ENCODE peak calls at places on chromosome X, in five cellular contexts. One of them, this sample, is unnamed.

GRCh38 chrX:119391279-119391678 is 7.9 kb upstream of the SLC25A43 start:
- DNase-seq in heart left ventricle: no peak
- DNase-seq in MM.1S: peak
- DNase-seq in psoas muscle: no peak
- DNase-seq in GM06990: no peak
- DNase-seq in this sample: peak

GRCh38 chrX:19176901-19177630 is 54.8 kb upstream of the ADGRG2 start:
- DNase-seq in heart left ventricle: no peak
- DNase-seq in MM.1S: no peak
- DNase-seq in psoas muscle: no peak
- DNase-seq in GM06990: no peak
- DNase-seq in this sample: no peak

GRCh38 chrX:81336455-81337144 is 134.7 kb downstream of the SH3BGRL start:
- DNase-seq in heart left ventricle: no peak
- DNase-seq in MM.1S: no peak
- DNase-seq in psoas muscle: no peak
- DNase-seq in GM06990: no peak
- DNase-seq in this sample: no peak

GRCh38 chrX:16892504-16893362 is 22.6 kb upstream of the RBBP7 start:
- DNase-seq in heart left ventricle: peak
- DNase-seq in MM.1S: peak
- DNase-seq in psoas muscle: peak
- DNase-seq in GM06990: peak
- DNase-seq in this sample: peak

GRCh38 chrX:71096702-71097032 is 1.0 kb downstream of the FOXO4 start:
- DNase-seq in heart left ventricle: no peak
- DNase-seq in MM.1S: no peak
- DNase-seq in psoas muscle: no peak
- DNase-seq in GM06990: no peak
- DNase-seq in this sample: no peak

GRCh38 chrX:134171661-134172587 is 65.1 kb upstream of the CCDC160 start:
- DNase-seq in heart left ventricle: peak
- DNase-seq in MM.1S: no peak
- DNase-seq in psoas muscle: peak
- DNase-seq in GM06990: no peak
- DNase-seq in this sample: no peak

GRCh38 chrX:34656842-34657780 is at the start of gene TMEM47:
- DNase-seq in heart left ventricle: peak
- DNase-seq in MM.1S: no peak
- DNase-seq in psoas muscle: peak
- DNase-seq in GM06990: no peak
- DNase-seq in this sample: no peak

GRCh38 chrX:155048997-155049619 is 21.8 kb downstream of the CMC4 start:
- DNase-seq in heart left ventricle: peak
- DNase-seq in MM.1S: no peak
- DNase-seq in psoas muscle: peak
- DNase-seq in GM06990: no peak
- DNase-seq in this sample: peak

GRCh38 chrX:153456161-153456560 is 10.3 kb upstream of the TREX2 start:
- DNase-seq in heart left ventricle: no peak
- DNase-seq in MM.1S: no peak
- DNase-seq in psoas muscle: peak
- DNase-seq in GM06990: no peak
- DNase-seq in this sample: no peak

GRCh38 chrX:80293354-80293753 is 126.9 kb upstream of the TENT5D start:
- DNase-seq in heart left ventricle: no peak
- DNase-seq in MM.1S: no peak
- DNase-seq in psoas muscle: no peak
- DNase-seq in GM06990: no peak
- DNase-seq in this sample: no peak

GRCh38 chrX:6679988-6680387 is 145.1 kb upstream of the VCX3A start:
- DNase-seq in heart left ventricle: no peak
- DNase-seq in MM.1S: no peak
- DNase-seq in psoas muscle: no peak
- DNase-seq in GM06990: no peak
- DNase-seq in this sample: no peak
- H3K4me3 ChIP-seq in heart left ventricle: no peak
- H3K4me3 ChIP-seq in MM.1S: no peak
- H3K4me3 ChIP-seq in psoas muscle: no peak
- H3K4me3 ChIP-seq in GM06990: no peak
- H3K4me3 ChIP-seq in this sample: no peak

GRCh38 chrX:15107367-15107988 is 162.4 kb downstream of the ASB9 start:
- DNase-seq in heart left ventricle: no peak
- DNase-seq in MM.1S: no peak
- DNase-seq in psoas muscle: no peak
- DNase-seq in GM06990: no peak
- DNase-seq in this sample: peak
- TF ChIP-seq CTCF in heart left ventricle: no peak
- TF ChIP-seq CTCF in MM.1S: peak
- TF ChIP-seq CTCF in psoas muscle: no peak
- TF ChIP-seq CTCF in GM06990: peak
- TF ChIP-seq CTCF in this sample: no peak

DNA sequence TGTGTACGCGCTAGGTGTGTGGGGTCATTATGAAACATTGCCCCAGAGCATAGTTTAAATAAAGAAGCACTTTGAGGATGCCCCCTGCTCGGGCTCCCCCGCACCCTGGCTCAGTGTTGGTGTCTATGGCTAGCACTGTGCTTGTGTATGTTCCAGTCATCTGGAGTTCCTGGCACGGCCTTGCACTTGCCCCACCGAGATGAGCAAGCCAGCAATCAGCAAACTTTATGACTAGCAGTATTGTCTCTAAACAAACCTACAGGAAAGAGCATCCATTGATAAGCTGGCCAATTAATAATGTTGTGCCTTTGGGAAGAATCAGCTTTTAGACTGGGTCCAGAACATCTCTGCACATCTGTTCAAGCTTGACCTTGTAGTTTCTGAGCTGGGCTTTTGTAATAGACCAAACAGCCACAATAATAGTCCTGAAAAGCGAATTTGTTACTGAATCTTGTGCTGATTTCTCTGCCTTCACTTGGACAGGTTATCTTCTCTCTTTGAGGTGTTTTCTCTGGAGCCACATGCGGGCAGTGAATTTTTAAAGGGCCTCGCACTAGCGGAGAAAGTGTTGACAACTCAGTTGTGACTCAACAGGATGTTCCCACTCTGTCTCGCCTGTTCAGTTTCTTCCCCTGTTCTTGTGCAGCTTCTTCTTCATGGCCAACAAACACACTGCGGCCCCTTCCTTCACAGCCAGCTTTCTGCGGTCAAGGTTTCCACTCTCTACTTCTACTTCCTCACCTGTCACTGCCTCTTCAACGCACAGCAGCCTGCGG is 895 bp upstream of the SHROOM4 start:
- DNase-seq in heart left ventricle: peak
- DNase-seq in MM.1S: no peak
- DNase-seq in psoas muscle: peak
- DNase-seq in GM06990: no peak
- DNase-seq in this sample: no peak
- H3K4me3 ChIP-seq in heart left ventricle: peak
- H3K4me3 ChIP-seq in MM.1S: no peak
- H3K4me3 ChIP-seq in psoas muscle: peak
- H3K4me3 ChIP-seq in GM06990: no peak
- H3K4me3 ChIP-seq in this sample: no peak

DNA sequence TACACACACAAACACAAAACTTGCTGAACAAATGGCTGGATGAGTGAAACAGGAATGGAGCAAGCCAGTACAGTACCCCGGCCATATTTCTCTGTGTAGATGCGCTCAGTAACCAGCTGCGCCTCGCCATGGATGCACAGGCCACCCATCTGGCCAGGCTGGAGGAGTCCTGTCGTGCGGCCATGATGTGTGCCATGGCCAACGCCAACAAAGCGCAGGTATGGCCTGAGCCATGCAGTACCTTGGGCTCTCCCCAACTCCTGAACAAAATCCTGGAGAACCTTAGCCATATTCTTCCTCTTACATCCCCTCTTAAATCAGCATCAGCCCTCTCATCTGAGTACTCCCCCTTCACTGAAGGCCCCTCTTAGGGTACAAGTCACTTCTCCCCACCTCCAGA is 4.4 kb downstream of the HSD17B10 start:
- DNase-seq in heart left ventricle: no peak
- DNase-seq in MM.1S: no peak
- DNase-seq in psoas muscle: no peak
- DNase-seq in GM06990: no peak
- DNase-seq in this sample: no peak
- TF ChIP-seq CTCF in heart left ventricle: no peak
- TF ChIP-seq CTCF in MM.1S: no peak
- TF ChIP-seq CTCF in psoas muscle: no peak
- TF ChIP-seq CTCF in GM06990: no peak
- TF ChIP-seq CTCF in this sample: no peak

GRCh38 chrX:69505772-69506616 is 1.9 kb downstream of the NALF2 start:
- DNase-seq in heart left ventricle: no peak
- DNase-seq in MM.1S: no peak
- DNase-seq in psoas muscle: no peak
- DNase-seq in GM06990: no peak
- DNase-seq in this sample: no peak
- H3K4me3 ChIP-seq in heart left ventricle: peak
- H3K4me3 ChIP-seq in MM.1S: no peak
- H3K4me3 ChIP-seq in psoas muscle: no peak
- H3K4me3 ChIP-seq in GM06990: no peak
- H3K4me3 ChIP-seq in this sample: no peak

GRCh38 chrX:66728818-66729271 is 90.0 kb upstream of the EDA2R start:
- DNase-seq in heart left ventricle: peak
- DNase-seq in MM.1S: peak
- DNase-seq in psoas muscle: peak
- DNase-seq in GM06990: peak
- DNase-seq in this sample: peak
- TF ChIP-seq CTCF in heart left ventricle: peak
- TF ChIP-seq CTCF in MM.1S: peak
- TF ChIP-seq CTCF in psoas muscle: peak
- TF ChIP-seq CTCF in GM06990: peak
- TF ChIP-seq CTCF in this sample: peak

GRCh38 chrX:109709129-109709631 is 23.9 kb downstream of the ACSL4 start:
- DNase-seq in heart left ventricle: no peak
- DNase-seq in MM.1S: peak
- DNase-seq in psoas muscle: no peak
- DNase-seq in GM06990: peak
- DNase-seq in this sample: peak

GRCh38 chrX:109710181-109710580 is 22.9 kb downstream of the ACSL4 start:
- DNase-seq in heart left ventricle: no peak
- DNase-seq in MM.1S: no peak
- DNase-seq in psoas muscle: no peak
- DNase-seq in GM06990: no peak
- DNase-seq in this sample: no peak

GRCh38 chrX:109704563-109704962 is 28.5 kb downstream of the ACSL4 start:
- DNase-seq in heart left ventricle: no peak
- DNase-seq in MM.1S: no peak
- DNase-seq in psoas muscle: no peak
- DNase-seq in GM06990: peak
- DNase-seq in this sample: peak

DNA sequence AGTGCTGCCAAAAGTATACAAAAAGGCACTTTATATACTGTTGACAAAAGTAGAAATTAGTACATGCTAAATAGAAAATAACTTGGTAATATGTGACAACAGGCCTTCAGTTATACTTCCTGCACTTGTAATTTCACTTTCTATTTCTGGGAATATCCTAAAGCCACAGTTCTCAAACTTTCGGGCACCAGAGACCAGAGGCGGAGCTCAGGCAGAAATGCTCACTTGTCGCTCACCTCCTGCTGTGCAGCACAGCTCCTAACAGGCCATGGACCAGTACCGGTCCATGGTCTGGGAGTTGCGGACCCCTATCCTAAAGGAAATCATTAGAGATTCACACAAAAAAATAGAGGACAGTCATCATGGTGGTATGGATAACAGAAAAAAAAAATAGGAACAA is 25.7 kb downstream of the ACSL4 start:
- DNase-seq in heart left ventricle: peak
- DNase-seq in MM.1S: no peak
- DNase-seq in psoas muscle: no peak
- DNase-seq in GM06990: no peak
- DNase-seq in this sample: no peak
- H3K4me3 ChIP-seq in heart left ventricle: peak
- H3K4me3 ChIP-seq in MM.1S: no peak
- H3K4me3 ChIP-seq in psoas muscle: peak
- H3K4me3 ChIP-seq in GM06990: no peak
- H3K4me3 ChIP-seq in this sample: no peak